ENCODE peak calls at places on chromosome 17, in nine cellular contexts. P, J, M, B, W, R, K, S and G are unnamed samples. For H3K9me3, the result is how much of the 10 kb centered on the place peaks cover.

GRCh38 chr17:81158688-81159590 is 6.4 kb upstream of the PVALEF start:
- DNase-seq in S (no peak), P (no peak), W (no peak), J (no peak), M (no peak), R (no peak), B (no peak), K (no peak), G (no peak)

GRCh38 chr17:40563371-40564052 is 1.8 kb downstream of the CCR7 start:
- DNase-seq in K (no peak), W (no peak), R (no peak), M (no peak), B (no peak), P (no peak), J (no peak), S (no peak), G (no peak)

GRCh38 chr17:37532751-37533150 is 43.1 kb downstream of the DUSP14 start:
- DNase-seq in J (no peak), B (no peak), M (no peak), S (no peak), R (no peak), K (no peak), P (no peak), W (no peak), G (no peak)

GRCh38 chr17:77205396-77206124 is 64.8 kb downstream of the SEC14L1 start:
- DNase-seq in W (no peak), S (no peak), P (no peak), B (no peak), J (no peak), K (no peak), M (no peak), R (no peak), G (no peak)

GRCh38 chr17:17403899-17404576 is 72.8 kb upstream of the MED9 start:
- DNase-seq in W (no peak), R (no peak), P (no peak), S (no peak), M (no peak), K (no peak), B (peak), J (no peak), G (no peak)

GRCh38 chr17:71184716-71185115 is 936.1 kb upstream of the SOX9 start:
- DNase-seq in M (no peak), P (no peak), W (no peak), R (no peak), J (no peak), S (no peak), K (no peak), B (no peak), G (peak)

GRCh38 chr17:43790311-43790940 is 10.2 kb downstream of the CFAP97D1 start:
- DNase-seq in S (no peak), B (no peak), J (peak), K (no peak), P (peak), M (no peak), W (no peak), R (no peak), G (no peak)

GRCh38 chr17:76631821-76632565 is 11.6 kb downstream of the ST6GALNAC1 start:
- DNase-seq in K (no peak), B (no peak), J (peak), R (no peak), M (no peak), P (peak), S (no peak), W (no peak), G (no peak)

GRCh38 chr17:55302407-55302787 is 37.6 kb downstream of the HLF start:
- DNase-seq in W (no peak), S (no peak), J (no peak), K (no peak), R (no peak), P (no peak), B (no peak), M (no peak), G (no peak)

GRCh38 chr17:52027620-52028019 is 130.9 kb downstream of the CA10 start:
- DNase-seq in S (no peak), K (no peak), B (no peak), W (no peak), R (no peak), M (no peak), P (peak), J (no peak), G (no peak)

GRCh38 chr17:43856141-43856540 is 9.2 kb downstream of the CD300LG start:
- DNase-seq in S (no peak), W (no peak), P (no peak), K (no peak), M (no peak), J (no peak), R (no peak), B (no peak), G (no peak)

GRCh38 chr17:82201498-82201910 is 11.1 kb downstream of the CCDC57 start:
- DNase-seq in W (no peak), R (no peak), J (no peak), B (no peak), S (no peak), P (no peak), M (no peak), K (no peak), G (no peak)

GRCh38 chr17:68822752-68823289 is 132.4 kb downstream of the ABCA8 start:
- DNase-seq in R (no peak), J (no peak), B (no peak), M (no peak), S (no peak), W (no peak), K (no peak), P (no peak), G (no peak)

GRCh38 chr17:73257516-73257915 is 4.2 kb downstream of the CPSF4L start:
- DNase-seq in S (no peak), B (no peak), P (no peak), W (no peak), R (no peak), K (no peak), J (no peak), M (no peak), G (no peak)

GRCh38 chr17:57372156-57372555 is 115.8 kb downstream of the MSI2 start:
- DNase-seq in J (no peak), W (no peak), K (no peak), S (no peak), B (no peak), P (peak), M (no peak), R (no peak), G (no peak)

GRCh38 chr17:69715656-69716055 is 301.2 kb downstream of the MAP2K6 start:
- DNase-seq in K (no peak), B (no peak), S (no peak), J (no peak), W (no peak), R (no peak), M (no peak), P (no peak), G (no peak)

GRCh38 chr17:82424001-82424862 is 5.8 kb upstream of the OGFOD3 start:
- DNase-seq in R (no peak), W (peak), B (no peak), S (peak), K (peak), M (no peak), P (peak), J (no peak), G (no peak)

GRCh38 chr17:36509272-36509985 is 22.9 kb downstream of the ZNHIT3 start:
- DNase-seq in K (no peak), B (no peak), W (no peak), J (no peak), P (no peak), M (no peak), R (no peak), S (no peak), G (no peak)

GRCh38 chr17:20010099-20010863 is 1.1 kb downstream of the SPECC1 start:
- DNase-seq in W (peak), S (peak), P (peak), K (peak), J (peak), B (peak), R (no peak), M (peak), G (peak)

GRCh38 chr17:42313773-42314566 is 25.7 kb downstream of the STAT5A start:
- DNase-seq in R (no peak), B (no peak), W (no peak), J (no peak), M (no peak), K (no peak), P (no peak), S (no peak), G (no peak)

GRCh38 chr17:81371910-81372760 is 23.1 kb upstream of the BAHCC1 start:
- DNase-seq in J (no peak), S (peak), K (peak), M (peak), R (no peak), B (peak), W (no peak), P (peak), G (peak)

GRCh38 chr17:82696916-82697807 is 1.3 kb downstream of the RAB40B start:
- DNase-seq in W (no peak), R (no peak), M (no peak), B (no peak), P (no peak), S (peak), K (no peak), J (no peak), G (peak)

GRCh38 chr17:58531122-58531521 is 16.7 kb upstream of the MTMR4 start:
- DNase-seq in K (no peak), M (no peak), P (no peak), J (no peak), W (no peak), R (no peak), S (peak), B (no peak), G (no peak)

GRCh38 chr17:74368341-74369152 is 1.2 kb downstream of the GPR142 start:
- DNase-seq in M (peak), J (peak), K (peak), W (peak), R (peak), B (peak), P (peak), S (peak), G (peak)

GRCh38 chr17:34146440-34147043 is 108.5 kb upstream of the CCL2 start:
- DNase-seq in R (peak), P (peak), S (peak), M (peak), J (peak), K (peak), W (no peak), B (peak), G (peak)

DNA sequence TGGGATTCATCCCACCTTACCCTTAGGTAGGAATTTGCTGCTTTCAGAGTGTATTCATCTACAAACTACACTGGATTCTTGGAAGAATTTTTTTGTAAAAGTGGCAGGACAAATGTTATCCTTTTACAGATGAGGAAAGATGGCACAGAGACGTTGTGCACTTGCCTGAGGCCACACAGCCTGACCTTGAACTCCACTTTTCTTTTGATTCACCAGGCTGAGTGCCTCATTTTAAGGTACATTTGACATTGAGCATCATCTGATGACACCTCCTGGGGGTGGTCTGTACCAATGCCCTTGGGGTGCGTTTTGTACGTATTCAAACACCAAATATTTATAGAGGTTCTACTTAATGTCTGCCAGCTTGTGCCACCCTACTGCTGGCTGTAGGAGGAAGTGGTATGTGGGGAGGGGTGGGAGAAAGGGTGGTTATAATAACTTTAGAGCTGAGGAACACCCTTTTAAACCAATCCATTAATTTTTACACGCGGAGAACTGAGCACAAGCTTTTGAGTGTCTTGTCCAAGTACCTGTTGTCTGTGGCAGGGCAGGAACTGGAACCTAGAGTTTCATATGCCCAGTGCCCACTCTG is 29.1 kb downstream of the HS3ST3B1 start:
- DNase-seq in S (no peak), R (no peak), K (no peak), P (no peak), M (no peak), B (no peak), W (no peak), J (no peak), G (no peak)
- H3K4me3 ChIP-seq in S (peak), R (no peak), K (no peak), P (no peak), M (no peak), B (no peak), W (no peak), J (no peak), G (no peak)

GRCh38 chr17:48614904-48615211 is 234 bp downstream of the HOXB8 start:
- DNase-seq in M (no peak), W (no peak), S (no peak), B (no peak), J (no peak), P (no peak), R (no peak), K (no peak), G (no peak)

GRCh38 chr17:48611681-48612455 is 1.1 kb upstream of the HOXB7 start:
- DNase-seq in S (peak), B (no peak), P (no peak), K (no peak), M (no peak), R (no peak), W (no peak), J (no peak), G (no peak)

GRCh38 chr17:48613862-48614694 is 1.0 kb downstream of the HOXB8 start:
- DNase-seq in P (no peak), K (no peak), S (peak), M (no peak), B (peak), W (no peak), J (no peak), R (no peak), G (no peak)

GRCh38 chr17:48612456-48612853 is 1.6 kb upstream of the HOXB7 start:
- DNase-seq in W (no peak), P (no peak), K (no peak), M (no peak), J (no peak), R (no peak), S (no peak), B (no peak), G (no peak)

GRCh38 chr17:48612854-48613691 is 2.0 kb downstream of the HOXB8 start:
- DNase-seq in J (no peak), R (no peak), W (no peak), P (no peak), S (peak), M (no peak), K (peak), B (peak), G (no peak)
- TF ChIP-seq CTCF in J (no peak), R (no peak), W (peak), P (no peak), S (no peak), M (no peak), K (peak), B (peak), G (no peak)

GRCh38 chr17:14882131-14882530 is 383.0 kb downstream of the PMP22 start:
- DNase-seq in W (no peak), K (no peak), P (no peak), R (no peak), B (no peak), J (no peak), S (no peak), M (no peak), G (no peak)

GRCh38 chr17:14886200-14886739 is 378.9 kb downstream of the PMP22 start:
- DNase-seq in S (peak), K (peak), R (no peak), B (no peak), J (no peak), M (no peak), P (peak), W (no peak), G (no peak)
- H3K9me3 ChIP-seq in S (under half), K (under half), R (under half), B (under half), J (under half), M (half or more), P (under half), W (under half), G (under half)

GRCh38 chr17:9258115-9259020 is 237.1 kb downstream of the NTN1 start:
- DNase-seq in M (no peak), K (no peak), B (no peak), P (no peak), R (no peak), S (no peak), J (no peak), W (no peak), G (no peak)
- H3K4me3 ChIP-seq in M (no peak), K (no peak), B (no peak), P (no peak), R (no peak), S (no peak), J (no peak), W (no peak), G (no peak)

GRCh38 chr17:7586673-7587419 is 3.0 kb downstream of the SOX15 start:
- DNase-seq in R (no peak), B (peak), P (peak), W (no peak), J (no peak), M (no peak), S (no peak), K (peak), G (no peak)
- TF ChIP-seq CTCF in R (no peak), B (peak), P (peak), W (no peak), J (peak), M (no peak), S (peak), K (no peak), G (no peak)